ENCODE peak calls at places on chromosomes 6 and 20, in seven cellular contexts. J is suprapubic skin, L is WERI-Rb-1, E is A549, O is SJSA1, X is endothelial cell of umbilical vein, T is breast epithelium. H is an unnamed sample.

GRCh38 chr20:44848254-44849015 is 37.1 kb upstream of the YWHAB start:
- DNase-seq in J (no peak), L (no peak), E (no peak), O (no peak), X (no peak), T (no peak), H (no peak)

GRCh38 chr20:16125810-16126209 is 447.4 kb downstream of the KIF16B start:
- DNase-seq in J (no peak), L (no peak), E (no peak), O (peak; percentile 65), X (no peak), T (peak; percentile 44), H (no peak)

GRCh38 chr20:36573798-36574277 is 441 bp downstream of the TGIF2 start:
- DNase-seq in J (peak; percentile 76), L (peak; percentile 40), E (no peak), O (peak; percentile 49), X (peak; percentile 29), T (peak; percentile 35), H (no peak)

GRCh38 chr20:58981564-58982364 is 708 bp downstream of the NELFCD start:
- DNase-seq in J (no peak), L (no peak), E (peak; percentile 31), O (no peak), X (peak; percentile 31), T (no peak), H (no peak)

GRCh38 chr6:111761783-111762312 is 111.4 kb downstream of the FYN start:
- DNase-seq in J (no peak), L (no peak), E (no peak), O (no peak), X (no peak), T (no peak), H (no peak)

GRCh38 chr6:130355572-130355971 is 10.2 kb upstream of the TMEM200A start:
- DNase-seq in J (no peak), L (no peak), E (no peak), O (no peak), X (no peak), T (no peak), H (no peak)

GRCh38 chr20:3839328-3839727 is 7.3 kb upstream of the MAVS start:
- DNase-seq in J (no peak), L (no peak), E (no peak), O (no peak), X (peak; percentile 46), T (no peak), H (no peak)

GRCh38 chr6:69974193-69974592 is 107.8 kb downstream of the COL19A1 start:
- DNase-seq in J (no peak), L (no peak), E (peak; percentile 0), O (no peak), X (no peak), T (no peak), H (peak; percentile 19)

GRCh38 chr6:166862287-166862977 is 93.9 kb downstream of the RNASET2 start:
- DNase-seq in J (no peak), L (peak; percentile 67), E (no peak), O (no peak), X (no peak), T (no peak), H (peak; percentile 33)

GRCh38 chr6:55898342-55898741 is 23.0 kb upstream of the BMP5 start:
- DNase-seq in J (no peak), L (no peak), E (peak; percentile 12), O (no peak), X (no peak), T (no peak), H (no peak)

DNA sequence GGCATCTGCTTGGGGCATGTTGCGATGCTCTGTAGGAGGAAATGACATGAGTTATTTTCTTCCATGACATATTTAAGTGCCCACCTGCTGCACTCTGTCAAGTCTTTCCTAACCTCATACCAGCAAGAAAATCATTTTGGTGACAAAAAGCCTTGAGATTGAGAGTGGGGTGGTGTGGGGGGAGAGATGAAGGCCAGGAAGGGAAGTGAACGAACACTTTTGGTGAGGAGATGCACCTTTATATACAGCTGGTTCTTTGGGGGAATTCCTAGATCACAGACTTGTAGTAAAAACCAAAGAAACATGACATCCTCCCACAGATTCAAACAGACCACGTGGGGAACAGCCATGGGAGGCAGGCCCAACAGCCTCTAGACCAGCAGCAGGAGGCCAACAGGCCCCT is 26.1 kb downstream of the NCOA5 start:
- DNase-seq in J (no peak), L (no peak), E (no peak), O (no peak), X (no peak), T (no peak), H (no peak)
- H3K27ac ChIP-seq in J (no peak overlapping the region), L (no peak overlapping the region), E (no peak overlapping the region), O (no peak overlapping the region), X (no peak overlapping the region), T (no peak overlapping the region), H (no peak overlapping the region)

GRCh38 chr20:48828734-48829460 is 1.1 kb upstream of the PREX1 start:
- DNase-seq in J (no peak), L (no peak), E (no peak), O (no peak), X (no peak), T (no peak), H (no peak)
- H3K27ac ChIP-seq in J (no peak overlapping the region), L (peak overlapping the region; percentile 90), E (peak overlapping the region; percentile 98), O (no peak overlapping the region), X (peak overlapping the region; percentile 47), T (peak overlapping the region; percentile 87), H (peak overlapping the region; percentile 68)

DNA sequence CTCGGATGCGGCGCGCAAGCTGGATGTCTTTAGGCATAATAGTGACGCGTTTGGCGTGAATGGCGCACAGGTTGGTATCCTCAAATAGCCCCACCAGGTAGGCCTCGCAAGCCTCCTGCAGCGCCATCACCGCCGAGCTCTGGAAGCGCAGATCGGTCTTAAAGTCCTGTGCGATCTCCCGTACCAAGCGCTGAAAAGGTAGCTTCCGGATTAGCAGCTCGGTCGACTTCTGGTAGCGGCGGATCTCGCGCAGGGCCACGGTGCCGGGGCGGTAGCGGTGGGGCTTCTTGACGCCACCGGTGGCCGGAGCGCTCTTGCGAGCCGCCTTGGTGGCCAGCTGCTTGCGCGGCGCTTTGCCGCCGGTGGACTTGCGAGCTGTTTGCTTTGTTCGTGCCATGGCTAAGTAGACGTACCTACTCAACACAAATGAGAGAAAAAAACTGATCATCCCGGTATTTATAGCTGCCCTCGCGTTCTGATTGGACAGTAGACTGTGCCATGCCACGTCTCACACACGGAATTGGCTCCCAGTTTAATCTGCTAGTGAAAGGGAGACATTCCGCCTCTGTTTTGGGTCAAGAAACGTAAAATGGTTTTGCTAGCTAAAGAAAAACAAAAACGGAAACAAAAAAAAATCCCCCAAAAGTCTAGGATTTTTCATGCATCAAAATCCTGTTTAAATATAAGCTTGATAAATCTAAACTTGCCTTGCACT is 40.1 kb downstream of the OR2B2 start:
- DNase-seq in J (peak; percentile 77), L (no peak), E (peak; percentile 90), O (peak; percentile 93), X (peak; percentile 99), T (peak; percentile 76), H (peak; percentile 83)
- H3K27ac ChIP-seq in J (peak overlapping the region; percentile 83), L (no peak overlapping the region), E (peak overlapping the region; percentile 90), O (peak overlapping the region; percentile 87), X (peak overlapping the region; percentile 80), T (peak overlapping the region; percentile 79), H (peak overlapping the region; percentile 64)

GRCh38 chr20:42190084-42190483 is 571.9 kb upstream of the CHD6 start:
- DNase-seq in J (no peak), L (no peak), E (no peak), O (no peak), X (no peak), T (no peak), H (no peak)
- H3K27ac ChIP-seq in J (no peak overlapping the region), L (no peak overlapping the region), E (no peak overlapping the region), O (no peak overlapping the region), X (no peak overlapping the region), T (no peak overlapping the region), H (no peak overlapping the region)